ENCODE peak calls at places on chromosomes 11 and 22, in seven cellular contexts. One of them, this sample, is unnamed.
A peak's percentile ranks its signal among the peaks of the same experiment; 100 is the strongest.

GRCh38 chr11:59141673-59142460 is 789 bp upstream of the FAM111A start:
- DNase-seq in heart right ventricle: no peak
- DNase-seq in lower lobe of right lung: no peak
- DNase-seq in HCT116: no peak
- DNase-seq in RWPE2: no peak
- DNase-seq in cardiac muscle cell: no peak
- DNase-seq in fibroblast of lung: peak; percentile 17
- DNase-seq in this sample: no peak

GRCh38 chr11:41660585-41660984 is 201.1 kb upstream of the LRRC4C start:
- DNase-seq in heart right ventricle: no peak
- DNase-seq in lower lobe of right lung: no peak
- DNase-seq in HCT116: no peak
- DNase-seq in RWPE2: no peak
- DNase-seq in cardiac muscle cell: no peak
- DNase-seq in fibroblast of lung: no peak
- DNase-seq in this sample: no peak

GRCh38 chr22:48090332-48090672 is 1327.9 kb downstream of the TBC1D22A start:
- DNase-seq in heart right ventricle: no peak
- DNase-seq in lower lobe of right lung: no peak
- DNase-seq in HCT116: no peak
- DNase-seq in RWPE2: no peak
- DNase-seq in cardiac muscle cell: no peak
- DNase-seq in fibroblast of lung: no peak
- DNase-seq in this sample: no peak

GRCh38 chr11:134363161-134363560 is 31.4 kb downstream of the GLB1L2 start:
- DNase-seq in heart right ventricle: no peak
- DNase-seq in lower lobe of right lung: peak; percentile 30
- DNase-seq in HCT116: no peak
- DNase-seq in RWPE2: peak; percentile 33
- DNase-seq in cardiac muscle cell: no peak
- DNase-seq in fibroblast of lung: no peak
- DNase-seq in this sample: no peak

GRCh38 chr11:15665368-15665871 is 550.7 kb downstream of the INSC start:
- DNase-seq in heart right ventricle: no peak
- DNase-seq in lower lobe of right lung: no peak
- DNase-seq in HCT116: no peak
- DNase-seq in RWPE2: no peak
- DNase-seq in cardiac muscle cell: no peak
- DNase-seq in fibroblast of lung: peak; percentile 78
- DNase-seq in this sample: no peak

GRCh38 chr22:31143537-31143936 is 3.2 kb upstream of the PLA2G3 start:
- DNase-seq in heart right ventricle: no peak
- DNase-seq in lower lobe of right lung: no peak
- DNase-seq in HCT116: no peak
- DNase-seq in RWPE2: no peak
- DNase-seq in cardiac muscle cell: no peak
- DNase-seq in fibroblast of lung: no peak
- DNase-seq in this sample: no peak

GRCh38 chr11:113675003-113675471 is 31.1 kb downstream of the TMPRSS5 start:
- DNase-seq in heart right ventricle: no peak
- DNase-seq in lower lobe of right lung: no peak
- DNase-seq in HCT116: no peak
- DNase-seq in RWPE2: no peak
- DNase-seq in cardiac muscle cell: no peak
- DNase-seq in fibroblast of lung: peak; percentile 62
- DNase-seq in this sample: no peak

GRCh38 chr11:46541593-46542371 is 52.0 kb downstream of the AMBRA1 start:
- DNase-seq in heart right ventricle: peak; percentile 51
- DNase-seq in lower lobe of right lung: peak; percentile 87
- DNase-seq in HCT116: no peak
- DNase-seq in RWPE2: no peak
- DNase-seq in cardiac muscle cell: no peak
- DNase-seq in fibroblast of lung: no peak
- DNase-seq in this sample: no peak

GRCh38 chr11:99244613-99245012 is 223.9 kb downstream of the CNTN5 start:
- DNase-seq in heart right ventricle: no peak
- DNase-seq in lower lobe of right lung: no peak
- DNase-seq in HCT116: no peak
- DNase-seq in RWPE2: no peak
- DNase-seq in cardiac muscle cell: no peak
- DNase-seq in fibroblast of lung: no peak
- DNase-seq in this sample: no peak

GRCh38 chr11:28815110-28815509 is 706.9 kb downstream of the METTL15 start:
- DNase-seq in heart right ventricle: no peak
- DNase-seq in lower lobe of right lung: no peak
- DNase-seq in HCT116: no peak
- DNase-seq in RWPE2: no peak
- DNase-seq in cardiac muscle cell: no peak
- DNase-seq in fibroblast of lung: no peak
- DNase-seq in this sample: no peak

GRCh38 chr11:120028181-120028935 is 109.6 kb downstream of the TRIM29 start:
- DNase-seq in heart right ventricle: no peak
- DNase-seq in lower lobe of right lung: no peak
- DNase-seq in HCT116: no peak
- DNase-seq in RWPE2: no peak
- DNase-seq in cardiac muscle cell: no peak
- DNase-seq in fibroblast of lung: no peak
- DNase-seq in this sample: no peak

GRCh38 chr11:77142091-77142975 is 14.3 kb downstream of the MYO7A start:
- DNase-seq in heart right ventricle: peak; percentile 2
- DNase-seq in lower lobe of right lung: peak; percentile 35
- DNase-seq in HCT116: no peak
- DNase-seq in RWPE2: no peak
- DNase-seq in cardiac muscle cell: no peak
- DNase-seq in fibroblast of lung: no peak
- DNase-seq in this sample: no peak

GRCh38 chr11:107898270-107898669 is 30.0 kb upstream of the RAB39A start:
- DNase-seq in heart right ventricle: no peak
- DNase-seq in lower lobe of right lung: no peak
- DNase-seq in HCT116: peak; percentile 36
- DNase-seq in RWPE2: no peak
- DNase-seq in cardiac muscle cell: peak; percentile 10
- DNase-seq in fibroblast of lung: peak; percentile 57
- DNase-seq in this sample: peak; percentile 70

GRCh38 chr22:19708323-19709011 is 5.8 kb upstream of the SEPTIN5 start:
- DNase-seq in heart right ventricle: no peak
- DNase-seq in lower lobe of right lung: peak; percentile 68
- DNase-seq in HCT116: no peak
- DNase-seq in RWPE2: peak; percentile 56
- DNase-seq in cardiac muscle cell: no peak
- DNase-seq in fibroblast of lung: no peak
- DNase-seq in this sample: no peak

GRCh38 chr22:27670701-27671412 is 130.7 kb downstream of the MN1 start:
- DNase-seq in heart right ventricle: peak; percentile 71
- DNase-seq in lower lobe of right lung: no peak
- DNase-seq in HCT116: peak; percentile 34
- DNase-seq in RWPE2: no peak
- DNase-seq in cardiac muscle cell: peak; percentile 94
- DNase-seq in fibroblast of lung: no peak
- DNase-seq in this sample: peak; percentile 13

GRCh38 chr22:38290347-38290746 is 17.5 kb upstream of the TMEM184B start:
- DNase-seq in heart right ventricle: no peak
- DNase-seq in lower lobe of right lung: no peak
- DNase-seq in HCT116: no peak
- DNase-seq in RWPE2: no peak
- DNase-seq in cardiac muscle cell: no peak
- DNase-seq in fibroblast of lung: no peak
- DNase-seq in this sample: no peak

GRCh38 chr11:13415201-13415600 is 47.8 kb downstream of the BTBD10 start:
- DNase-seq in heart right ventricle: no peak
- DNase-seq in lower lobe of right lung: no peak
- DNase-seq in HCT116: no peak
- DNase-seq in RWPE2: no peak
- DNase-seq in cardiac muscle cell: no peak
- DNase-seq in fibroblast of lung: no peak
- DNase-seq in this sample: no peak

GRCh38 chr11:95917188-95918036 is 6.5 kb downstream of the MTMR2 start:
- DNase-seq in heart right ventricle: no peak
- DNase-seq in lower lobe of right lung: no peak
- DNase-seq in HCT116: no peak
- DNase-seq in RWPE2: no peak
- DNase-seq in cardiac muscle cell: no peak
- DNase-seq in fibroblast of lung: peak; percentile 44
- DNase-seq in this sample: peak; percentile 97

GRCh38 chr22:42701694-42702093 is 19.0 kb downstream of the A4GALT start:
- DNase-seq in heart right ventricle: no peak
- DNase-seq in lower lobe of right lung: no peak
- DNase-seq in HCT116: no peak
- DNase-seq in RWPE2: no peak
- DNase-seq in cardiac muscle cell: no peak
- DNase-seq in fibroblast of lung: no peak
- DNase-seq in this sample: no peak

GRCh38 chr22:37120569-37121340 is 11.2 kb upstream of the TMPRSS6 start:
- DNase-seq in heart right ventricle: no peak
- DNase-seq in lower lobe of right lung: no peak
- DNase-seq in HCT116: no peak
- DNase-seq in RWPE2: no peak
- DNase-seq in cardiac muscle cell: no peak
- DNase-seq in fibroblast of lung: no peak
- DNase-seq in this sample: no peak

GRCh38 chr11:120800206-120800605 is 223.7 kb upstream of the TBCEL start:
- DNase-seq in heart right ventricle: no peak
- DNase-seq in lower lobe of right lung: no peak
- DNase-seq in HCT116: no peak
- DNase-seq in RWPE2: no peak
- DNase-seq in cardiac muscle cell: no peak
- DNase-seq in fibroblast of lung: no peak
- DNase-seq in this sample: no peak

GRCh38 chr11:3081386-3081751 is 24.1 kb upstream of the CARS1 start:
- DNase-seq in heart right ventricle: no peak
- DNase-seq in lower lobe of right lung: no peak
- DNase-seq in HCT116: no peak
- DNase-seq in RWPE2: no peak
- DNase-seq in cardiac muscle cell: no peak
- DNase-seq in fibroblast of lung: no peak
- DNase-seq in this sample: no peak

DNA sequence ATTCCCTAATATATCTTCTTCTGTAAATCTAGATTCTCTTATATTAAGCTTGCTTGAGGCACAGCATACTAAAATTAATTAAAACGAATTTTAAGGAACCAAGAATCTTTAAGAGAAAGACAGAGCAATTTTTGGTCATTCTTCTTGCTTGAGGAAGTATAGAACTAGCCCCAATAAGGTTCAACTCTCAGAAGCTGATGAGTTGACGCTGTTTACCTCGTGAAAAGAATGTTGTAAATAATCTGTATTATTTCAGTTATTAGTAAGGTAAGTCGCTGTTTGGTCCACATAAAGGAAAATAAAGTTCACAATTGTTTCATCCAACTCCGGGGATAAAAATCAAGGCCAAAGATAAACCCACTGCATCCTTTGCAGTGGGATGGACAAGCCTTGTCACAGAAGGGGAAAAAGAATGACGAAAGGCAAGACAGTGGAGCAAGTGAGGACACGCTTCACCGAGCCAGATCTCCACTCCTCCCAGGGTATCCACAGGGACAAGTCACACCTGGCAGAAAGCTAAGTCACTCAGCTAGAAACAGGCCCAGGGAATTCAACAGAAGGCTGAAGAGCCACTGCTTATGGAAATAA is 796 bp downstream of the POU2AF1 start:
- DNase-seq in heart right ventricle: no peak
- DNase-seq in lower lobe of right lung: no peak
- DNase-seq in HCT116: no peak
- DNase-seq in RWPE2: no peak
- DNase-seq in cardiac muscle cell: no peak
- DNase-seq in fibroblast of lung: no peak
- DNase-seq in this sample: no peak
- H3K4me1 ChIP-seq in heart right ventricle: peaks cover 5% of the 10 kb centered on the region
- H3K4me1 ChIP-seq in lower lobe of right lung: no peaks in the 10 kb centered on the region
- H3K4me1 ChIP-seq in HCT116: peaks cover 9% of the 10 kb centered on the region
- H3K4me1 ChIP-seq in RWPE2: peaks cover 9% of the 10 kb centered on the region
- H3K4me1 ChIP-seq in cardiac muscle cell: no peaks in the 10 kb centered on the region
- H3K4me1 ChIP-seq in fibroblast of lung: no peaks in the 10 kb centered on the region
- H3K4me1 ChIP-seq in this sample: no peaks in the 10 kb centered on the region

DNA sequence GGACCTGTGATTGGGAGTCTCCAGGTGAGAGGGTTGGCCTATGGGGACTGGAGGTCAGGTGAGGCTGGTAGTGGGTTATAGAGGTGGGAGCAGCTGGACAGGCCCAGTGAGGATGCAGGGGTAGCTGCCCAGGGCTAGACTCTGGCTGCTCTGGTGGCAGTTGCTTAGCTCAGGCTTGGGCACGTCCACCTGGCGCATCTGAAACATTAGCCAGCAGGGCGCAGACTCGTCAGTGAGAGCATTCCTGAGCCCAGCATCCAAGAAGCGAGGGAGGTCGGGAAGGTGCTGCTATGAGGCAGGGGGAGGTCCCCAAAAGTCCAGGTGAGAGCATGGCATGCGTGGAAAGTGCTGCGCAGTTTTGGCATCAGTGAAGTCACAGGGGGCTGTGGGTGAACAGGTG is 3.5 kb upstream of the GGT1 start:
- DNase-seq in heart right ventricle: no peak
- DNase-seq in lower lobe of right lung: no peak
- DNase-seq in HCT116: no peak
- DNase-seq in RWPE2: no peak
- DNase-seq in cardiac muscle cell: no peak
- DNase-seq in fibroblast of lung: no peak
- DNase-seq in this sample: no peak
- TF ChIP-seq CTCF in heart right ventricle: no peak
- TF ChIP-seq CTCF in lower lobe of right lung: no peak
- TF ChIP-seq CTCF in HCT116: no peak
- TF ChIP-seq CTCF in RWPE2: no peak
- TF ChIP-seq CTCF in cardiac muscle cell: no peak
- TF ChIP-seq CTCF in fibroblast of lung: no peak
- TF ChIP-seq CTCF in this sample: no peak

GRCh38 chr11:12118940-12119339 is 8.6 kb downstream of the MICAL2 start:
- DNase-seq in heart right ventricle: no peak
- DNase-seq in lower lobe of right lung: no peak
- DNase-seq in HCT116: no peak
- DNase-seq in RWPE2: no peak
- DNase-seq in cardiac muscle cell: no peak
- DNase-seq in fibroblast of lung: no peak
- DNase-seq in this sample: no peak

GRCh38 chr11:12121504-12121903 is 11.1 kb downstream of the MICAL2 start:
- DNase-seq in heart right ventricle: no peak
- DNase-seq in lower lobe of right lung: no peak
- DNase-seq in HCT116: no peak
- DNase-seq in RWPE2: no peak
- DNase-seq in cardiac muscle cell: no peak
- DNase-seq in fibroblast of lung: no peak
- DNase-seq in this sample: no peak

GRCh38 chr11:12120031-12121008 is 9.9 kb downstream of the MICAL2 start:
- DNase-seq in heart right ventricle: no peak
- DNase-seq in lower lobe of right lung: no peak
- DNase-seq in HCT116: no peak
- DNase-seq in RWPE2: no peak
- DNase-seq in cardiac muscle cell: no peak
- DNase-seq in fibroblast of lung: no peak
- DNase-seq in this sample: no peak

GRCh38 chr11:12121011-12121410 is 10.6 kb downstream of the MICAL2 start:
- DNase-seq in heart right ventricle: no peak
- DNase-seq in lower lobe of right lung: no peak
- DNase-seq in HCT116: no peak
- DNase-seq in RWPE2: no peak
- DNase-seq in cardiac muscle cell: peak; percentile 60
- DNase-seq in fibroblast of lung: no peak
- DNase-seq in this sample: no peak

GRCh38 chr11:12119502-12119901 is 9.1 kb downstream of the MICAL2 start:
- DNase-seq in heart right ventricle: no peak
- DNase-seq in lower lobe of right lung: no peak
- DNase-seq in HCT116: no peak
- DNase-seq in RWPE2: no peak
- DNase-seq in cardiac muscle cell: no peak
- DNase-seq in fibroblast of lung: no peak
- DNase-seq in this sample: no peak
- H3K4me1 ChIP-seq in heart right ventricle: peaks cover 67% of the 10 kb centered on the region
- H3K4me1 ChIP-seq in lower lobe of right lung: peaks cover 52% of the 10 kb centered on the region
- H3K4me1 ChIP-seq in HCT116: peaks cover 34% of the 10 kb centered on the region
- H3K4me1 ChIP-seq in RWPE2: peaks cover 66% of the 10 kb centered on the region
- H3K4me1 ChIP-seq in cardiac muscle cell: peaks cover 70% of the 10 kb centered on the region
- H3K4me1 ChIP-seq in fibroblast of lung: peaks cover 39% of the 10 kb centered on the region
- H3K4me1 ChIP-seq in this sample: peaks cover 23% of the 10 kb centered on the region

GRCh38 chr11:36376888-36377758 is 81.0 kb downstream of the PRR5L start:
- DNase-seq in heart right ventricle: peak; percentile 60
- DNase-seq in lower lobe of right lung: peak; percentile 69
- DNase-seq in HCT116: no peak
- DNase-seq in RWPE2: no peak
- DNase-seq in cardiac muscle cell: peak; percentile 43
- DNase-seq in fibroblast of lung: no peak
- DNase-seq in this sample: peak; percentile 35
- TF ChIP-seq CTCF in heart right ventricle: peak; percentile 64
- TF ChIP-seq CTCF in lower lobe of right lung: peak; percentile 67
- TF ChIP-seq CTCF in HCT116: no peak
- TF ChIP-seq CTCF in RWPE2: peak; percentile 84
- TF ChIP-seq CTCF in cardiac muscle cell: peak; percentile 80
- TF ChIP-seq CTCF in fibroblast of lung: peak; percentile 39
- TF ChIP-seq CTCF in this sample: peak; percentile 81